ENCODE peak calls at places on chromosomes 7 and 10, in six cellular contexts. E, K, A, P, Q and M are unnamed samples. For H3K36me3, the result is how much of the 10 kb centered on the place peaks cover.

GRCh38 chr10:78559514-78560392 is 509.0 kb upstream of the ZMIZ1 start:
- DNase-seq in E (no peak), K (no peak), A (no peak), P (no peak), Q (no peak), M (peak)

GRCh38 chr7:15603124-15603523 is 41.3 kb upstream of the AGMO start:
- DNase-seq in E (no peak), K (no peak), A (no peak), P (no peak), Q (no peak), M (no peak)

GRCh38 chr10:78462728-78463228 is 429.1 kb downstream of the RPS24 start:
- DNase-seq in E (no peak), K (no peak), A (peak), P (no peak), Q (no peak), M (no peak)

GRCh38 chr7:126801738-126802137 is 451.0 kb downstream of the GRM8 start:
- DNase-seq in E (no peak), K (no peak), A (no peak), P (no peak), Q (no peak), M (no peak)

GRCh38 chr7:154463794-154464193 is 411.6 kb downstream of the DPP6 start:
- DNase-seq in E (no peak), K (no peak), A (no peak), P (no peak), Q (no peak), M (no peak)

GRCh38 chr10:48466611-48467240 is 138.1 kb downstream of the ARHGAP22 start:
- DNase-seq in E (no peak), K (no peak), A (no peak), P (no peak), Q (no peak), M (no peak)

GRCh38 chr10:86165666-86166065 is 200.9 kb downstream of the GRID1 start:
- DNase-seq in E (no peak), K (no peak), A (no peak), P (no peak), Q (no peak), M (no peak)

GRCh38 chr7:78734626-78735025 is 718.8 kb downstream of the MAGI2 start:
- DNase-seq in E (no peak), K (no peak), A (no peak), P (no peak), Q (no peak), M (no peak)

GRCh38 chr7:148903504-148903903 is 19.4 kb upstream of the EZH2 start:
- DNase-seq in E (no peak), K (no peak), A (no peak), P (no peak), Q (no peak), M (no peak)

GRCh38 chr7:140176271-140176701 is 497 bp downstream of the KDM7A start:
- DNase-seq in E (peak), K (peak), A (no peak), P (no peak), Q (peak), M (no peak)

GRCh38 chr10:62760401-62760800 is 44.1 kb upstream of the ADO start:
- DNase-seq in E (no peak), K (no peak), A (no peak), P (no peak), Q (no peak), M (no peak)
- H3K27ac ChIP-seq in E (no peak), K (no peak), A (no peak), P (no peak), Q (peak), M (no peak)

GRCh38 chr10:49600046-49600445 is 10.1 kb upstream of the SLC18A3 start:
- DNase-seq in E (no peak), K (no peak), A (no peak), P (no peak), Q (no peak), M (no peak)

GRCh38 chr10:49599546-49599945 is 10.6 kb upstream of the SLC18A3 start:
- DNase-seq in E (no peak), K (no peak), A (no peak), P (no peak), Q (no peak), M (no peak)

GRCh38 chr10:49600781-49601400 is 9.2 kb upstream of the SLC18A3 start:
- DNase-seq in E (no peak), K (no peak), A (no peak), P (no peak), Q (no peak), M (no peak)

GRCh38 chr10:49602380-49603023 is 7.6 kb upstream of the SLC18A3 start:
- DNase-seq in E (no peak), K (no peak), A (no peak), P (no peak), Q (no peak), M (no peak)

GRCh38 chr10:49601857-49602256 is 8.3 kb upstream of the SLC18A3 start:
- DNase-seq in E (no peak), K (no peak), A (peak), P (no peak), Q (no peak), M (no peak)
- H3K36me3 ChIP-seq in E (under half), K (under half), A (under half), P (under half), Q (under half), M (under half)

DNA sequence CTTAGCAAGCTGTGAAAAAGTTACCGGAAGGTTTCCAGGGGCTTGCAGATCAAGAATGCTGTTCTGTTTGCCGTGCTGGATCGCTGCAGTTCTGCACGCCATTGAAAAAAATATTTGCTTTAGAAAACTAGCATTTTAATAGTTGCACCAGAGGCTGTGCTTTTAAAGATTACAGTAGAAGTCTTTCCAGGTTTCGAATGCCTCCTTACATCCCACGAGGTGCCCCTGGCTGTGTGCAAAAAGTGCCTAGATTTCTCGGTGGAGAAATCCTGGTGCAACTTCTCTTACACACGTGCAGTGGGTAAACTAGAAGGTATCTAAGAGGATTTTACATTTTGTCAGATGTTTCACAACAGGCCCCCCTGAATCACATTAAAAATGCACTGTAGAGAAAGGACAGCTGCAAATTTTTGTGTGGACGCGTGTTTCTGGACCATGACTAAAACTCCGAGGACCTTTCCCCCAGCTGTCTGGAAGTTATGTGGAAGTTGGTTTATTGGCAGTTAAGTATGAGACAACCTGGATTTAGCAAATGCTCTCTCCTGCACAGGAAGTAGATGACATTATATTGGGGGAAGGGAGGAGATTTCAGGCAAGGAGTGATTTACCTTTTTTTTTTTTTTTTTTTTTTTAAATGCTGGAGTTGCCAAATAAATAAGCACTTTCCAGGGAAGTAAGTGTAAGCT is 5.8 kb downstream of the TCF7L2 start:
- DNase-seq in E (no peak), K (no peak), A (peak), P (peak), Q (no peak), M (no peak)
- H3K27ac ChIP-seq in E (peak), K (no peak), A (peak), P (peak), Q (peak), M (no peak)

GRCh38 chr7:6016653-6016966 is 7.5 kb downstream of the AIMP2 start:
- DNase-seq in E (no peak), K (no peak), A (no peak), P (no peak), Q (peak), M (no peak)

GRCh38 chr7:6012355-6013104 is 3.5 kb downstream of the AIMP2 start:
- DNase-seq in E (no peak), K (no peak), A (peak), P (peak), Q (no peak), M (no peak)

GRCh38 chr7:6011541-6011940 is 2.5 kb downstream of the AIMP2 start:
- DNase-seq in E (no peak), K (no peak), A (no peak), P (no peak), Q (no peak), M (no peak)

DNA sequence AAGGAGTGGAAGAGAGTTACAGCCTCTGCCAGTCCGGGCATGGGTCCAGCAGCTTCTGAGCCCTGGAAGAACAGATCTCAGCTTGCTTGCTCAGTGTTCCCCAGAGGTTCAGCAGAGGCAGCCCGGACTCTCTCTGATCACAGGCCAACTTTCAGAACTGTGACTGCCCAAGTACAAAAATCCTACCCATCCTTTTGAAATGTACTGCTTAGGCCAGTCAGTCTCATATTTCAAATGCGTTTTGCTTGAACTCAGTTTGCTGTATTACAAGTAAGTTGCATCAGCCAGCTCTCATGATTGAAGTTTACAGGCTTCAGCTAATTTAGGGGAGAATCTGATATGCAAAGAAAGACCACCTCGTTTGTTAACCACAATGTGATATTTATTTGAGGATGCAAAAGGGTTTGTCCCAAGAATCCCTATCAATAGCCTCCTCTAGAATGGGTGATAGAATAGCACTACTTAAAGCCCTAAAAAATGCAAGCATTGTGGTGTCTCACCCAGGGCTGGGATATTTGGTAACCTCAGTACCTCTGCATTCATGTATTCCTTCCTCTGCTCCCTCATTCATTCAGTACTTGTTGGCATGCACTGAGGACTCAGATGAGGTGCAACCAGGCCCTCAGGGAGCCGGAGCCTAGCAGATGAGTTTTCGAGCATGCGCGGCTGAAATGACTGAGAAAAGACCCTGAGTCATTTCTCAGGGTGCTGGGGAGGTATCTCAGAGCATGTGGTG is 7.0 kb downstream of the AIMP2 start:
- DNase-seq in E (no peak), K (no peak), A (peak), P (peak), Q (peak), M (peak)
- H3K36me3 ChIP-seq in E (half or more), K (under half), A (half or more), P (under half), Q (under half), M (half or more)

DNA sequence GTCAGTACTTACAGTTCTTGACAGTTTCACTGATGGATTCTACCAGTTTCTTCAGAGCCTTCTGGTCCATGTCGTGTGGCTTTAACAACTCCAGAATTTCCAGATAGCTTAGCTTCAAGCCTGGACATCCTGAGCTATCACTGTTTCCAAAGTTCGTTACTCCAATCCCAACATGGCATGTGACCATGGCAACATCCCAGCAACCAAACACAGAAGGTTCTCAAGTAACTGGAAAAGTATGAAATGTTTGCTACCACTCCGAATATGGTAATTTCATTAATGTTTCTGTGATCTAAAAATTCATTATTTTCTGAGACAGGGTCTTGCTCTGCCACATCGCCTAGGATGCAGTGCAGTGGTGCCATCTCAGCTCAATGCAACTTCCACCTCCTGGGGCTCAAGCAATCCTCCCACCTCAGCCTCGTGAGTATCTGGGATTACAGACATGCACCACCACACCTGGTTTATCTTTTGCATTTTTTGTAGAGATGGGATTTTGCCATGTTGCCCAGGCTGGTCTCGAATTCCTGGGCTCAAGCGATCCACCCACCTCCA is 29.3 kb downstream of the RBM48 start:
- DNase-seq in E (no peak), K (no peak), A (no peak), P (no peak), Q (no peak), M (no peak)
- H3K27ac ChIP-seq in E (no peak), K (no peak), A (no peak), P (no peak), Q (no peak), M (no peak)